ENCODE peak calls at places on chromosomes 11 and 22, in six cellular contexts. One of them, this sample, is unnamed.
A peak's percentile ranks its signal among the peaks of the same experiment; 100 is the strongest.

GRCh38 chr11:64713031-64713780 is 9.8 kb downstream of the NRXN2 start:
- DNase-seq in GM04504: no peak
- DNase-seq in stimulated activated CD8-positive, alpha-beta memory T cell treated with anti-CD3 and anti-CD28 coated beads, Interleukin-15, amount 100 ng/mL, for 48 hours: no peak
- DNase-seq in heart left ventricle: no peak
- DNase-seq in fibroblast of pulmonary artery: peak; percentile 44
- DNase-seq in HEK293T: peak; percentile 46
- DNase-seq in this sample: no peak

GRCh38 chr11:35144103-35144741 is 5.3 kb downstream of the CD44 start:
- DNase-seq in HEK293T: no peak
- DNase-seq in fibroblast of pulmonary artery: peak; percentile 66
- DNase-seq in stimulated activated CD8-positive, alpha-beta memory T cell treated with anti-CD3 and anti-CD28 coated beads, Interleukin-15, amount 100 ng/mL, for 48 hours: peak; percentile 52
- DNase-seq in GM04504: peak; percentile 77
- DNase-seq in heart left ventricle: no peak
- DNase-seq in this sample: no peak

GRCh38 chr11:2920343-2920742 is 8.9 kb downstream of the PHLDA2 start:
- DNase-seq in heart left ventricle: no peak
- DNase-seq in fibroblast of pulmonary artery: no peak
- DNase-seq in stimulated activated CD8-positive, alpha-beta memory T cell treated with anti-CD3 and anti-CD28 coated beads, Interleukin-15, amount 100 ng/mL, for 48 hours: no peak
- DNase-seq in HEK293T: no peak
- DNase-seq in GM04504: no peak
- DNase-seq in this sample: no peak

GRCh38 chr22:23720855-23721254 is 30.0 kb downstream of the RGL4 start:
- DNase-seq in GM04504: no peak
- DNase-seq in stimulated activated CD8-positive, alpha-beta memory T cell treated with anti-CD3 and anti-CD28 coated beads, Interleukin-15, amount 100 ng/mL, for 48 hours: no peak
- DNase-seq in fibroblast of pulmonary artery: no peak
- DNase-seq in heart left ventricle: no peak
- DNase-seq in HEK293T: no peak
- DNase-seq in this sample: no peak

GRCh38 chr11:127106938-127107337 is 106.4 kb upstream of the KIRREL3 start:
- DNase-seq in heart left ventricle: no peak
- DNase-seq in GM04504: no peak
- DNase-seq in HEK293T: no peak
- DNase-seq in stimulated activated CD8-positive, alpha-beta memory T cell treated with anti-CD3 and anti-CD28 coated beads, Interleukin-15, amount 100 ng/mL, for 48 hours: no peak
- DNase-seq in fibroblast of pulmonary artery: no peak
- DNase-seq in this sample: no peak

GRCh38 chr11:44246726-44247125 is 63.2 kb downstream of the ALX4 start:
- DNase-seq in GM04504: peak; percentile 48
- DNase-seq in heart left ventricle: peak; percentile 68
- DNase-seq in HEK293T: no peak
- DNase-seq in stimulated activated CD8-positive, alpha-beta memory T cell treated with anti-CD3 and anti-CD28 coated beads, Interleukin-15, amount 100 ng/mL, for 48 hours: no peak
- DNase-seq in fibroblast of pulmonary artery: peak; percentile 38
- DNase-seq in this sample: no peak

GRCh38 chr11:65488273-65489058 is 10.4 kb upstream of the MALAT1 start:
- DNase-seq in fibroblast of pulmonary artery: peak; percentile 70
- DNase-seq in heart left ventricle: peak; percentile 72
- DNase-seq in stimulated activated CD8-positive, alpha-beta memory T cell treated with anti-CD3 and anti-CD28 coated beads, Interleukin-15, amount 100 ng/mL, for 48 hours: no peak
- DNase-seq in HEK293T: no peak
- DNase-seq in GM04504: no peak
- DNase-seq in this sample: peak; percentile 62

GRCh38 chr22:29313126-29314071 is 2.1 kb downstream of the RASL10A start:
- DNase-seq in heart left ventricle: no peak
- DNase-seq in HEK293T: no peak
- DNase-seq in stimulated activated CD8-positive, alpha-beta memory T cell treated with anti-CD3 and anti-CD28 coated beads, Interleukin-15, amount 100 ng/mL, for 48 hours: peak; percentile 25
- DNase-seq in fibroblast of pulmonary artery: peak; percentile 55
- DNase-seq in GM04504: no peak
- DNase-seq in this sample: no peak

GRCh38 chr11:95556342-95557151 is 233.0 kb downstream of the FAM76B start:
- DNase-seq in stimulated activated CD8-positive, alpha-beta memory T cell treated with anti-CD3 and anti-CD28 coated beads, Interleukin-15, amount 100 ng/mL, for 48 hours: no peak
- DNase-seq in GM04504: peak; percentile 84
- DNase-seq in fibroblast of pulmonary artery: peak; percentile 43
- DNase-seq in HEK293T: no peak
- DNase-seq in heart left ventricle: no peak
- DNase-seq in this sample: peak; percentile 61

GRCh38 chr22:44451016-44451415 is 47.0 kb downstream of the RTL6 start:
- DNase-seq in fibroblast of pulmonary artery: no peak
- DNase-seq in stimulated activated CD8-positive, alpha-beta memory T cell treated with anti-CD3 and anti-CD28 coated beads, Interleukin-15, amount 100 ng/mL, for 48 hours: no peak
- DNase-seq in heart left ventricle: no peak
- DNase-seq in HEK293T: no peak
- DNase-seq in GM04504: no peak
- DNase-seq in this sample: no peak

GRCh38 chr11:28674432-28675076 is 566.4 kb downstream of the METTL15 start:
- DNase-seq in HEK293T: peak; percentile 32
- DNase-seq in stimulated activated CD8-positive, alpha-beta memory T cell treated with anti-CD3 and anti-CD28 coated beads, Interleukin-15, amount 100 ng/mL, for 48 hours: no peak
- DNase-seq in GM04504: peak; percentile 92
- DNase-seq in heart left ventricle: no peak
- DNase-seq in fibroblast of pulmonary artery: peak; percentile 42
- DNase-seq in this sample: no peak

GRCh38 chr22:36373258-36373579 is 14.5 kb downstream of the MYH9 start:
- DNase-seq in stimulated activated CD8-positive, alpha-beta memory T cell treated with anti-CD3 and anti-CD28 coated beads, Interleukin-15, amount 100 ng/mL, for 48 hours: no peak
- DNase-seq in GM04504: no peak
- DNase-seq in heart left ventricle: peak; percentile 65
- DNase-seq in HEK293T: no peak
- DNase-seq in fibroblast of pulmonary artery: no peak
- DNase-seq in this sample: no peak

GRCh38 chr22:23353004-23353403 is 172.7 kb downstream of the BCR start:
- DNase-seq in heart left ventricle: no peak
- DNase-seq in stimulated activated CD8-positive, alpha-beta memory T cell treated with anti-CD3 and anti-CD28 coated beads, Interleukin-15, amount 100 ng/mL, for 48 hours: no peak
- DNase-seq in HEK293T: no peak
- DNase-seq in GM04504: no peak
- DNase-seq in fibroblast of pulmonary artery: no peak
- DNase-seq in this sample: no peak

GRCh38 chr11:128790200-128790599 is 76.9 kb downstream of the KCNJ1 start:
- DNase-seq in heart left ventricle: peak; percentile 79
- DNase-seq in GM04504: no peak
- DNase-seq in HEK293T: no peak
- DNase-seq in stimulated activated CD8-positive, alpha-beta memory T cell treated with anti-CD3 and anti-CD28 coated beads, Interleukin-15, amount 100 ng/mL, for 48 hours: no peak
- DNase-seq in fibroblast of pulmonary artery: peak; percentile 89
- DNase-seq in this sample: peak; percentile 55

GRCh38 chr22:34798605-34799004 is 267.4 kb upstream of the ISX start:
- DNase-seq in HEK293T: no peak
- DNase-seq in fibroblast of pulmonary artery: no peak
- DNase-seq in GM04504: no peak
- DNase-seq in stimulated activated CD8-positive, alpha-beta memory T cell treated with anti-CD3 and anti-CD28 coated beads, Interleukin-15, amount 100 ng/mL, for 48 hours: no peak
- DNase-seq in heart left ventricle: peak; percentile 34
- DNase-seq in this sample: no peak

GRCh38 chr22:50134481-50134880 is 36.0 kb upstream of the PANX2 start:
- DNase-seq in stimulated activated CD8-positive, alpha-beta memory T cell treated with anti-CD3 and anti-CD28 coated beads, Interleukin-15, amount 100 ng/mL, for 48 hours: no peak
- DNase-seq in GM04504: no peak
- DNase-seq in HEK293T: no peak
- DNase-seq in heart left ventricle: no peak
- DNase-seq in fibroblast of pulmonary artery: no peak
- DNase-seq in this sample: no peak

GRCh38 chr22:44247346-44247745 is 65.4 kb downstream of the SHISAL1 start:
- DNase-seq in heart left ventricle: no peak
- DNase-seq in HEK293T: no peak
- DNase-seq in GM04504: no peak
- DNase-seq in stimulated activated CD8-positive, alpha-beta memory T cell treated with anti-CD3 and anti-CD28 coated beads, Interleukin-15, amount 100 ng/mL, for 48 hours: no peak
- DNase-seq in fibroblast of pulmonary artery: no peak
- DNase-seq in this sample: no peak

GRCh38 chr22:39617342-39617741 is 46.8 kb downstream of the CACNA1I start:
- DNase-seq in stimulated activated CD8-positive, alpha-beta memory T cell treated with anti-CD3 and anti-CD28 coated beads, Interleukin-15, amount 100 ng/mL, for 48 hours: no peak
- DNase-seq in HEK293T: no peak
- DNase-seq in fibroblast of pulmonary artery: no peak
- DNase-seq in heart left ventricle: no peak
- DNase-seq in GM04504: no peak
- DNase-seq in this sample: no peak

GRCh38 chr22:25928038-25928437 is 186.1 kb downstream of the MYO18B start:
- DNase-seq in GM04504: no peak
- DNase-seq in fibroblast of pulmonary artery: no peak
- DNase-seq in stimulated activated CD8-positive, alpha-beta memory T cell treated with anti-CD3 and anti-CD28 coated beads, Interleukin-15, amount 100 ng/mL, for 48 hours: no peak
- DNase-seq in heart left ventricle: no peak
- DNase-seq in HEK293T: no peak
- DNase-seq in this sample: no peak

GRCh38 chr11:94882931-94883330 is 90.4 kb downstream of the CWC15 start:
- DNase-seq in stimulated activated CD8-positive, alpha-beta memory T cell treated with anti-CD3 and anti-CD28 coated beads, Interleukin-15, amount 100 ng/mL, for 48 hours: no peak
- DNase-seq in HEK293T: no peak
- DNase-seq in fibroblast of pulmonary artery: peak; percentile 7
- DNase-seq in GM04504: no peak
- DNase-seq in heart left ventricle: no peak
- DNase-seq in this sample: no peak

GRCh38 chr11:70482529-70482917 is 84.2 kb downstream of the CTTN start:
- DNase-seq in GM04504: no peak
- DNase-seq in fibroblast of pulmonary artery: peak; percentile 11
- DNase-seq in HEK293T: no peak
- DNase-seq in heart left ventricle: peak; percentile 71
- DNase-seq in stimulated activated CD8-positive, alpha-beta memory T cell treated with anti-CD3 and anti-CD28 coated beads, Interleukin-15, amount 100 ng/mL, for 48 hours: no peak
- DNase-seq in this sample: no peak

GRCh38 chr11:107050126-107050525 is 31.9 kb upstream of the GUCY1A2 start:
- DNase-seq in heart left ventricle: no peak
- DNase-seq in HEK293T: no peak
- DNase-seq in GM04504: no peak
- DNase-seq in fibroblast of pulmonary artery: no peak
- DNase-seq in stimulated activated CD8-positive, alpha-beta memory T cell treated with anti-CD3 and anti-CD28 coated beads, Interleukin-15, amount 100 ng/mL, for 48 hours: no peak
- DNase-seq in this sample: no peak

GRCh38 chr22:41343717-41344116 is 38.0 kb upstream of the TEF start:
- DNase-seq in heart left ventricle: no peak
- DNase-seq in fibroblast of pulmonary artery: no peak
- DNase-seq in stimulated activated CD8-positive, alpha-beta memory T cell treated with anti-CD3 and anti-CD28 coated beads, Interleukin-15, amount 100 ng/mL, for 48 hours: no peak
- DNase-seq in HEK293T: no peak
- DNase-seq in GM04504: no peak
- DNase-seq in this sample: no peak

GRCh38 chr22:25447689-25448434 is 116.6 kb upstream of the GRK3 start:
- DNase-seq in GM04504: peak; percentile 58
- DNase-seq in HEK293T: peak; percentile 97
- DNase-seq in stimulated activated CD8-positive, alpha-beta memory T cell treated with anti-CD3 and anti-CD28 coated beads, Interleukin-15, amount 100 ng/mL, for 48 hours: peak; percentile 87
- DNase-seq in fibroblast of pulmonary artery: peak; percentile 83
- DNase-seq in heart left ventricle: peak; percentile 92
- DNase-seq in this sample: peak; percentile 69

GRCh38 chr22:46196268-46196667 is 45.9 kb downstream of the PPARA start:
- DNase-seq in heart left ventricle: peak; percentile 82
- DNase-seq in fibroblast of pulmonary artery: no peak
- DNase-seq in HEK293T: no peak
- DNase-seq in stimulated activated CD8-positive, alpha-beta memory T cell treated with anti-CD3 and anti-CD28 coated beads, Interleukin-15, amount 100 ng/mL, for 48 hours: no peak
- DNase-seq in GM04504: no peak
- DNase-seq in this sample: no peak

GRCh38 chr22:43308451-43309235 is 34.5 kb downstream of the SCUBE1 start:
- DNase-seq in GM04504: no peak
- DNase-seq in fibroblast of pulmonary artery: no peak
- DNase-seq in stimulated activated CD8-positive, alpha-beta memory T cell treated with anti-CD3 and anti-CD28 coated beads, Interleukin-15, amount 100 ng/mL, for 48 hours: no peak
- DNase-seq in heart left ventricle: no peak
- DNase-seq in HEK293T: no peak
- DNase-seq in this sample: no peak

GRCh38 chr11:44950036-44950624 is 553 bp downstream of the TP53I11 start:
- DNase-seq in GM04504: no peak
- DNase-seq in fibroblast of pulmonary artery: no peak
- DNase-seq in stimulated activated CD8-positive, alpha-beta memory T cell treated with anti-CD3 and anti-CD28 coated beads, Interleukin-15, amount 100 ng/mL, for 48 hours: no peak
- DNase-seq in heart left ventricle: no peak
- DNase-seq in HEK293T: peak; percentile 31
- DNase-seq in this sample: no peak

GRCh38 chr22:40322061-40322460 is 24.2 kb upstream of the ADSL start:
- DNase-seq in GM04504: no peak
- DNase-seq in heart left ventricle: no peak
- DNase-seq in HEK293T: no peak
- DNase-seq in fibroblast of pulmonary artery: no peak
- DNase-seq in stimulated activated CD8-positive, alpha-beta memory T cell treated with anti-CD3 and anti-CD28 coated beads, Interleukin-15, amount 100 ng/mL, for 48 hours: no peak
- DNase-seq in this sample: no peak

GRCh38 chr11:16185042-16185441 is 171.3 kb downstream of the SOX6 start:
- DNase-seq in fibroblast of pulmonary artery: no peak
- DNase-seq in stimulated activated CD8-positive, alpha-beta memory T cell treated with anti-CD3 and anti-CD28 coated beads, Interleukin-15, amount 100 ng/mL, for 48 hours: no peak
- DNase-seq in GM04504: no peak
- DNase-seq in HEK293T: no peak
- DNase-seq in heart left ventricle: no peak
- DNase-seq in this sample: no peak

GRCh38 chr11:1460994-1461805 is 25.4 kb downstream of the MOB2 start:
- DNase-seq in HEK293T: no peak
- DNase-seq in GM04504: no peak
- DNase-seq in fibroblast of pulmonary artery: no peak
- DNase-seq in heart left ventricle: no peak
- DNase-seq in stimulated activated CD8-positive, alpha-beta memory T cell treated with anti-CD3 and anti-CD28 coated beads, Interleukin-15, amount 100 ng/mL, for 48 hours: no peak
- DNase-seq in this sample: no peak

GRCh38 chr22:47205562-47205961 is 443.1 kb downstream of the TBC1D22A start:
- DNase-seq in HEK293T: no peak
- DNase-seq in GM04504: no peak
- DNase-seq in heart left ventricle: no peak
- DNase-seq in stimulated activated CD8-positive, alpha-beta memory T cell treated with anti-CD3 and anti-CD28 coated beads, Interleukin-15, amount 100 ng/mL, for 48 hours: no peak
- DNase-seq in fibroblast of pulmonary artery: no peak
- DNase-seq in this sample: no peak